ENCODE peak calls at places on chromosomes 6 and 20, in five cellular contexts. I, F, T, L and P are unnamed samples.

GRCh38 chr20:19838981-19839576 is 81.0 kb downstream of the RIN2 start:
- DNase-seq in I (no peak), F (no peak), T (no peak), L (no peak), P (no peak)

GRCh38 chr6:158481612-158482473 is 78.0 kb upstream of the TMEM181 start:
- DNase-seq in I (no peak), F (no peak), T (no peak), L (no peak), P (no peak)

GRCh38 chr20:50602432-50603088 is 88.8 kb downstream of the RIPOR3 start:
- DNase-seq in I (no peak), F (no peak), T (no peak), L (no peak), P (no peak)

GRCh38 chr6:80223743-80224212 is 117.3 kb downstream of the BCKDHB start:
- DNase-seq in I (no peak), F (no peak), T (no peak), L (no peak), P (no peak)

GRCh38 chr6:78867370-78868040 is at the start of gene IRAK1BP1:
- DNase-seq in I (peak; percentile 76), F (peak; percentile 84), T (peak; percentile 81), L (peak; percentile 76), P (peak; percentile 86)

GRCh38 chr6:144662812-144663211 is 377.7 kb downstream of the UTRN start:
- DNase-seq in I (no peak), F (no peak), T (no peak), L (no peak), P (no peak)

GRCh38 chr6:119330520-119330919 is 19.0 kb downstream of the MAN1A1 start:
- DNase-seq in I (peak; percentile 39), F (no peak), T (no peak), L (no peak), P (no peak)

GRCh38 chr6:74939309-74939708 is 266.5 kb downstream of the COL12A1 start:
- DNase-seq in I (no peak), F (no peak), T (no peak), L (no peak), P (no peak)

GRCh38 chr6:157978021-157978783 is 3.5 kb upstream of the SYNJ2 start:
- DNase-seq in I (no peak), F (peak; percentile 53), T (no peak), L (no peak), P (no peak)

GRCh38 chr6:135066806-135067205 is 12.2 kb upstream of the HBS1L start:
- DNase-seq in I (no peak), F (no peak), T (no peak), L (no peak), P (no peak)

GRCh38 chr6:19554356-19555225 is 282.6 kb upstream of the ID4 start:
- DNase-seq in I (no peak), F (no peak), T (no peak), L (no peak), P (peak; percentile 51)

GRCh38 chr20:42401598-42401997 is 783.4 kb upstream of the CHD6 start:
- DNase-seq in I (no peak), F (no peak), T (no peak), L (no peak), P (no peak)

GRCh38 chr6:35993150-35993549 is 31.3 kb downstream of the SLC26A8 start:
- DNase-seq in I (no peak), F (no peak), T (no peak), L (no peak), P (no peak)

GRCh38 chr6:52596371-52597028 is 19.6 kb upstream of the TRAM2 start:
- DNase-seq in I (no peak), F (no peak), T (no peak), L (no peak), P (no peak)

GRCh38 chr6:152386131-152386530 is 251.0 kb downstream of the SYNE1 start:
- DNase-seq in I (no peak), F (no peak), T (no peak), L (no peak), P (no peak)

GRCh38 chr6:152380351-152380767 is 256.8 kb downstream of the SYNE1 start:
- DNase-seq in I (no peak), F (no peak), T (no peak), L (no peak), P (no peak)

GRCh38 chr6:152387091-152387490 is 250.1 kb downstream of the SYNE1 start:
- DNase-seq in I (no peak), F (no peak), T (no peak), L (no peak), P (no peak)

GRCh38 chr6:152378154-152378553 is 259.0 kb downstream of the SYNE1 start:
- DNase-seq in I (no peak), F (no peak), T (no peak), L (no peak), P (no peak)

DNA sequence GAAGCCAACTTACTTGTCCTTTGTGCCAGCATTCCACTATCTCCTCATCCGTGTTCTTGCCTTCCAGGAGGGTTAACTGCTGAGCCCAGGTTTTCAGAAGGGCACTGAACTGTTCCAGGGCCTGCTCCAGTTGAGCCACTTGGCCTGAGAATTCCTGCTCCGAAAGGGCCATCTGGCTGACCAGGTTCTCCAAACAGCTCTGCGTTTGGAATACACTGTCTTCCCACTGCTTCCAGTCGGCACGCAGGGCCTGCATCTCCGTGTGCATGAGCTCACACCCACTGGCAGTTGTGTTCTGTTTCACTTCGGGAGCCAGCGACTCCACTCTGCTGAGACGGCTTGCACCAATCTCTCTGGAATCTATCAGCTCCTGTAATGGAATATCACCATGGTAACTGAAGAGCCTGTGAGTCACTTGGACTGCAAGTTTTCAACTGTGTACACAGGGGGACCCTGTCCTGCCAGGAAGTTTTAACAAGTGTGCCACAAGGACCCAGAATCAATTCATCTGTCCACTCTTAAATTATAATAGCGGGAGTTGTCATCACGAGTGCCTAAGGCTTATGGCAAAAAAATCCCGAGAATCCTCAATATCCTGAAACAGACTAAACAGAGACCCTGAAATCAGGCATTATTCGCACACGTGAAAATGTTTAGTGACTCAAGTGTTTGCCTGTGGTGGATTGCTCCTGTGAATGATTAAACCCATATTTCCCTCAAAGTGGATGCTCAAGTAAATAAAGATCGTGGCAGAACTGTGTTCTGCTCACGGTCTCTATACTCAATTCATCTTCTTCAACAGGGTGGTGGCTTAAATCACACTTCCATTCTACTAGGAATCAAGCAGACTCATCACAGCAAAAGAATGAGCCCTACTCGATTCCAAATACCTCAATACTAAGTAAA is 255.9 kb downstream of the SYNE1 start:
- DNase-seq in I (no peak), F (peak; percentile 87), T (peak; percentile 10), L (peak; percentile 79), P (peak; percentile 88)
- TF ChIP-seq POLR2A in I (no peak), F (no peak), T (no peak), L (peak; percentile 87), P (no peak)

GRCh38 chr20:62708591-62709536 is at the start of gene NTSR1:
- DNase-seq in I (no peak), F (no peak), T (no peak), L (no peak), P (no peak)
- TF ChIP-seq CTCF in I (no peak), F (no peak), T (no peak), L (no peak), P (no peak)

GRCh38 chr6:2053691-2054090 is 191.7 kb downstream of the GMDS start:
- DNase-seq in I (no peak), F (no peak), T (no peak), L (no peak), P (no peak)
- H3K27ac ChIP-seq in I (no peak overlapping the region), F (no peak overlapping the region), T (no peak overlapping the region), L (no peak overlapping the region), P (no peak overlapping the region)

DNA sequence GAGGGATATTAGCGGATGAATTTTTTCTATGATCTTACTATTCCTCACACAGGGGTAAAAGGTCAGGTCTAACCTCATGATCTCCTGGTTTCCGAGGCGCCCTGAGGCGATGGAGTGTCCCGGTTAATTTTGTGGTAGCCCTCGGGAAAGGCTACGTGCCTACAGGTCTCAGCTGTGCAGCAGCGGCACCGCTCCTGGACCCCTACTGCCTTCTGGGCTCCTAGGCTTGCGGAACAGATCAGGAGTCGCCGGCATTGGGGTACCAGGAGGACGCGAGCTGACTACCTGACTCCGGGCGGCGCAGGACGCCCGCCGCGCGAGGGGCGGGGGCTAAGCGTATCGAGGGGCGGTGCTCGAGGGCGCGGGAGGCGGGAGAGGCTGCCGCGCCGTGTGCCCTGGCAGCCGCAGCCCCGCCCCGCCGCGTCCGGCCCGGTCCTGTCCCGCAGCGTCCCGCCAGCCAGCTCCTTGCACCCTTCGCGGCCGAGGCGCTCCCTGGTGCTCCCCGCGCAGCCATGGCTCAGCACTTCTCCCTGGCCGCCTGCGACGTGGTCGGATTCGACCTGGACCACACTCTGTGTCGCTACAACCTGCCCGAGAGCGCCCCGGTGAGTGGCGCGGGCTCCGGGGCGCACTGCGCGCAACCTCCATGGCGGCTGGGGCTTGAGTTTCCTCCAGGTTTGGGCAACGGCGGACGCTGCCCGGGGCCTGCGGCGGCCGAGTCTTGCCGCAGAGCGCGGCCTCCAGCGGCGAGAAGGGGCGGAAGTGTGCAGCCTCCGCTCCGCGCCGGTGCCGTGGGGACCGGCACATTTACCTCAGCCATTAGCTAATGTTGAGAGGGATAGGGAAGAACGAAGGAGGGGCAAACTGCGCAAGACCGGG is at the start of gene NT5DC1:
- DNase-seq in I (peak; percentile 92), F (peak; percentile 88), T (peak; percentile 87), L (peak; percentile 78), P (peak; percentile 88)
- TF ChIP-seq POLR2A in I (peak; percentile 89), F (peak; percentile 49), T (peak; percentile 77), L (peak; percentile 62), P (peak; percentile 95)

DNA sequence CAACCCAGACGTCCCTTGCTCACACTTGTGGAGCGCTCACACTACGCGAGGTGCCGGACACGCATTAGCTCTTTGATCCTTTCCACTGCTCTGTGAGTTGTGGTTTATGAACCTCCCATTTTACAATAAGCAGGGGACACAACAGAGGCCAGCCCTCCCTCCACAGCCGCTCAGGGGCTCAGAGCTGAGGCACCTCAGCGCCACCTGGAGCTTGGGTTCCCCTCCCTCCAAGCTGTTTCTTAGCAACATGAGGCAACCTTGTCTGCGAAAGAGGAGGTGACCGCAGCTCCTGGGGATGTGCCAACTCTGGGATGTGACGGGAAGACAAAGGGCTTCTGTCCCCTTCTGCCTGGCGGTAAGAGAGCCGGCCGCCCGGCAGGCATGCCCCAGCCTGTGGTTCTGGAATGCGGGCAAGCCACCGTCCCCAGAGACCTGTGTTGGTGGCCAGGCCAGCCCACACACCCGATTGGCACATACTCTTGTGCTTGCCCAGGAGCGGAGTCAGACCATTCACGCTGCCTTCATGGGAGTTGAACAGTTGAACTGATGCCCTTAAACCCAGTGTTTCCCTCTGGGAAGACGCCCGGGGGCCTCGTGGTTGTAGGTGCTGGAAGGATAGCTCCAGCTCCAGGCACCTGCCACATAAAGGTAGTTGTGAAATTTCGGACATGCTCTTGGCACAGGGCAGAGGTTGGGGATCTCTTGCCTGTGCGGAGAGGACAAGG is 44.5 kb downstream of the RBM38 start:
- DNase-seq in I (peak; percentile 61), F (peak; percentile 89), T (peak; percentile 97), L (no peak), P (peak; percentile 76)
- TF ChIP-seq CTCF in I (peak; percentile 28), F (no peak), T (no peak), L (no peak), P (no peak)

DNA sequence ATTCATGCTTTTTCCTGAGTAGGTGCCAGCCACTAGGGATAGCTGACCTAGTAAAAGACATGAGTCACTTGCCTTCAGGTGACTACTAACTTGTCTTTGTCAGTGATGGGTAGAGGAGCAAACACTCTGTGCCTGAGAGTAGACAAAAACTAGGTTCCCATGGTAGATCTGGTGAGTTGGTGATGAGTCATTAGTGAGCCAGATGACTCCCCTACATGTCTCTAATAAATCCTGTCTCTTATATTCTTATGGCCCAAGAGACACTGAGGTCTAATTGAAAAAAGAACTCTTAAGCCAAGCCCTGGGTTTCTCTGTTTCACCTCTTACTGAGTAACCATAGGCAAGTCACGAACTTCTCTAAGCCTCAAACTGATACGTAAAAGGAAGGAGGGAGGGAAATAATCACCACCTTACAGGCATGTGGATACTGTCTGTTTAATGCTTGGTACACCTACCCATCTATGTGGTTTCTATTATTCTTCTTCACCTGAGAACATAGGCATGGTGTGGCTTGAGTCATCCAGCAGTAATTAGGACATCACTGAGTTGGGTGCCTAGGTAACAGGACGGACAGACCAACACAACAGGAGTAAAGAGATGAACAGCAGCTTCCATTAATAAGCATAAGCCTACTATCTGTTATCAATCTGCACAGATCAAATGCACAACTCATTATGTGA is 20.3 kb downstream of the TTPAL start:
- DNase-seq in I (no peak), F (no peak), T (no peak), L (no peak), P (no peak)
- H3K27ac ChIP-seq in I (no peak overlapping the region), F (peak overlapping the region; percentile 78), T (no peak overlapping the region), L (no peak overlapping the region), P (peak overlapping the region; percentile 88)